ENCODE peak calls at places on chromosome 2, in nine cellular contexts. One of them, this sample, is unnamed.

GRCh38 chr2:115208493-115209164 is 766.2 kb downstream of the DPP10 start:
- DNase-seq in T-helper 2 cell: no peak
- DNase-seq in Calu3: no peak
- DNase-seq in NCI-H1105: no peak
- DNase-seq in retinal pigment epithelial cell: no peak
- DNase-seq in fibroblast of the conjunctiva: no peak
- DNase-seq in HEK293T: no peak
- DNase-seq in nucleus accumbens: no peak
- DNase-seq in G401: no peak
- DNase-seq in this sample: no peak

GRCh38 chr2:200466703-200467418 is 43.0 kb downstream of the KCTD18 start:
- DNase-seq in T-helper 2 cell: no peak
- DNase-seq in Calu3: no peak
- DNase-seq in NCI-H1105: no peak
- DNase-seq in retinal pigment epithelial cell: no peak
- DNase-seq in fibroblast of the conjunctiva: peak
- DNase-seq in HEK293T: no peak
- DNase-seq in nucleus accumbens: no peak
- DNase-seq in G401: peak
- DNase-seq in this sample: no peak

GRCh38 chr2:242075163-242075562 is 205.6 kb downstream of the RTP5 start:
- DNase-seq in T-helper 2 cell: no peak
- DNase-seq in Calu3: no peak
- DNase-seq in NCI-H1105: no peak
- DNase-seq in retinal pigment epithelial cell: peak
- DNase-seq in fibroblast of the conjunctiva: peak
- DNase-seq in HEK293T: no peak
- DNase-seq in nucleus accumbens: no peak
- DNase-seq in G401: no peak
- DNase-seq in this sample: no peak

GRCh38 chr2:231693956-231694355 is 14.4 kb upstream of the PTMA start:
- DNase-seq in T-helper 2 cell: no peak
- DNase-seq in Calu3: no peak
- DNase-seq in NCI-H1105: no peak
- DNase-seq in retinal pigment epithelial cell: no peak
- DNase-seq in fibroblast of the conjunctiva: no peak
- DNase-seq in HEK293T: no peak
- DNase-seq in nucleus accumbens: no peak
- DNase-seq in G401: no peak
- DNase-seq in this sample: no peak

GRCh38 chr2:199589303-199589702 is 131.6 kb upstream of the SATB2 start:
- DNase-seq in T-helper 2 cell: no peak
- DNase-seq in Calu3: no peak
- DNase-seq in NCI-H1105: no peak
- DNase-seq in retinal pigment epithelial cell: no peak
- DNase-seq in fibroblast of the conjunctiva: no peak
- DNase-seq in HEK293T: peak
- DNase-seq in nucleus accumbens: peak
- DNase-seq in G401: no peak
- DNase-seq in this sample: no peak

GRCh38 chr2:18993756-18994155 is 364.7 kb downstream of the OSR1 start:
- DNase-seq in T-helper 2 cell: no peak
- DNase-seq in Calu3: no peak
- DNase-seq in NCI-H1105: no peak
- DNase-seq in retinal pigment epithelial cell: no peak
- DNase-seq in fibroblast of the conjunctiva: no peak
- DNase-seq in HEK293T: no peak
- DNase-seq in nucleus accumbens: no peak
- DNase-seq in G401: no peak
- DNase-seq in this sample: no peak

GRCh38 chr2:152879275-152879674 is 160.9 kb downstream of the ARL6IP6 start:
- DNase-seq in T-helper 2 cell: no peak
- DNase-seq in Calu3: no peak
- DNase-seq in NCI-H1105: no peak
- DNase-seq in retinal pigment epithelial cell: no peak
- DNase-seq in fibroblast of the conjunctiva: no peak
- DNase-seq in HEK293T: no peak
- DNase-seq in nucleus accumbens: no peak
- DNase-seq in G401: no peak
- DNase-seq in this sample: no peak

GRCh38 chr2:116499389-116499788 is 1315.1 kb upstream of the DDX18 start:
- DNase-seq in T-helper 2 cell: no peak
- DNase-seq in Calu3: no peak
- DNase-seq in NCI-H1105: no peak
- DNase-seq in retinal pigment epithelial cell: no peak
- DNase-seq in fibroblast of the conjunctiva: no peak
- DNase-seq in HEK293T: no peak
- DNase-seq in nucleus accumbens: no peak
- DNase-seq in G401: no peak
- DNase-seq in this sample: no peak

GRCh38 chr2:179898873-179899272 is 37.5 kb upstream of the ZNF385B start:
- DNase-seq in T-helper 2 cell: no peak
- DNase-seq in Calu3: peak
- DNase-seq in NCI-H1105: peak
- DNase-seq in retinal pigment epithelial cell: no peak
- DNase-seq in fibroblast of the conjunctiva: peak
- DNase-seq in HEK293T: peak
- DNase-seq in nucleus accumbens: no peak
- DNase-seq in G401: peak
- DNase-seq in this sample: no peak

GRCh38 chr2:10426726-10427567 is 21.2 kb downstream of the ODC1 start:
- DNase-seq in T-helper 2 cell: no peak
- DNase-seq in Calu3: no peak
- DNase-seq in NCI-H1105: no peak
- DNase-seq in retinal pigment epithelial cell: no peak
- DNase-seq in fibroblast of the conjunctiva: no peak
- DNase-seq in HEK293T: no peak
- DNase-seq in nucleus accumbens: no peak
- DNase-seq in G401: no peak
- DNase-seq in this sample: no peak

GRCh38 chr2:156673271-156673615 is 237.1 kb downstream of the GPD2 start:
- DNase-seq in T-helper 2 cell: no peak
- DNase-seq in Calu3: no peak
- DNase-seq in NCI-H1105: no peak
- DNase-seq in retinal pigment epithelial cell: no peak
- DNase-seq in fibroblast of the conjunctiva: no peak
- DNase-seq in HEK293T: no peak
- DNase-seq in nucleus accumbens: no peak
- DNase-seq in G401: no peak
- DNase-seq in this sample: no peak